ENCODE peak calls at places on chromosomes 3 and 15, in five cellular contexts. W is NCI-H1092; J is left kidney; X is stimulated activated CD4-positive, alpha-beta T cell treated with anti-CD3 and anti-CD28 coated beads, Interleukin-1b, Interleukin-23, amount 100 ng/mL, for 1 hour; Y is cardiac fibroblast. K is an unnamed sample.

GRCh38 chr15:64096486-64097431 is 977 bp downstream of the SNX1 start:
- DNase-seq in W (no peak), J (peak; percentile 48), X (no peak), Y (peak; percentile 56), K (no peak)

GRCh38 chr3:48926425-48927392 is 8.1 kb downstream of the ARIH2 start:
- DNase-seq in W (no peak), J (no peak), X (no peak), Y (peak; percentile 53), K (no peak)

GRCh38 chr3:61315874-61316273 is 64.6 kb upstream of the FHIT start:
- DNase-seq in W (no peak), J (peak; percentile 85), X (no peak), Y (peak; percentile 3), K (no peak)

GRCh38 chr3:69385033-69385722 is 710 bp downstream of the FRMD4B start:
- DNase-seq in W (no peak), J (peak; percentile 51), X (no peak), Y (no peak), K (no peak)

GRCh38 chr3:58487140-58487886 is 4.6 kb upstream of the KCTD6 start:
- DNase-seq in W (no peak), J (no peak), X (no peak), Y (peak; percentile 69), K (peak; percentile 28)

GRCh38 chr15:60703196-60703933 is 224.4 kb upstream of the ICE2 start:
- DNase-seq in W (no peak), J (no peak), X (no peak), Y (no peak), K (no peak)

GRCh38 chr15:37880009-37880834 is 54.2 kb upstream of the TMCO5A start:
- DNase-seq in W (peak; percentile 24), J (peak; percentile 83), X (no peak), Y (peak; percentile 78), K (no peak)

GRCh38 chr3:154131850-154132249 is 10.7 kb downstream of the ARHGEF26 start:
- DNase-seq in W (no peak), J (no peak), X (no peak), Y (no peak), K (no peak)